ENCODE peak calls at places on chromosomes 3 and 15, in ten cellular contexts. One of them, this sample, is unnamed.

GRCh38 chr15:90143176-90143655 is 40.9 kb upstream of the IDH2 start:
- DNase-seq in mesothelial cell of epicardium: peak; percentile 77
- DNase-seq in T follicular helper cell: peak; percentile 42
- DNase-seq in GDM1: peak; percentile 42
- DNase-seq in BJ: no peak
- DNase-seq in left ventricle myocardium inferior: peak; percentile 50
- DNase-seq in NCI-H1092: peak; percentile 27
- DNase-seq in SK-N-MC: no peak
- DNase-seq in hypothalamus: peak; percentile 27
- DNase-seq in stimulated activated CD4-positive, alpha-beta T cell treated with anti-CD3 and anti-CD28 coated beads, Interleukin-12 subunit alpha, Interleukin-12 subunit beta, amount 100 ng/mL, for 48 hours: peak; percentile 68
- DNase-seq in this sample: peak; percentile 76

GRCh38 chr15:101114610-101115009 is 137.2 kb downstream of the CHSY1 start:
- DNase-seq in SK-N-MC: no peak
- DNase-seq in left ventricle myocardium inferior: no peak
- DNase-seq in mesothelial cell of epicardium: no peak
- DNase-seq in GDM1: no peak
- DNase-seq in hypothalamus: no peak
- DNase-seq in T follicular helper cell: no peak
- DNase-seq in NCI-H1092: no peak
- DNase-seq in BJ: no peak
- DNase-seq in stimulated activated CD4-positive, alpha-beta T cell treated with anti-CD3 and anti-CD28 coated beads, Interleukin-12 subunit alpha, Interleukin-12 subunit beta, amount 100 ng/mL, for 48 hours: no peak
- DNase-seq in this sample: no peak

GRCh38 chr3:58021072-58021959 is 13.1 kb downstream of the FLNB start:
- DNase-seq in T follicular helper cell: no peak
- DNase-seq in BJ: no peak
- DNase-seq in SK-N-MC: no peak
- DNase-seq in left ventricle myocardium inferior: no peak
- DNase-seq in mesothelial cell of epicardium: no peak
- DNase-seq in hypothalamus: no peak
- DNase-seq in NCI-H1092: no peak
- DNase-seq in GDM1: no peak
- DNase-seq in stimulated activated CD4-positive, alpha-beta T cell treated with anti-CD3 and anti-CD28 coated beads, Interleukin-12 subunit alpha, Interleukin-12 subunit beta, amount 100 ng/mL, for 48 hours: no peak
- DNase-seq in this sample: no peak

GRCh38 chr3:105613120-105613519 is 246.4 kb downstream of the ALCAM start:
- DNase-seq in left ventricle myocardium inferior: no peak
- DNase-seq in T follicular helper cell: no peak
- DNase-seq in GDM1: no peak
- DNase-seq in NCI-H1092: no peak
- DNase-seq in BJ: no peak
- DNase-seq in hypothalamus: no peak
- DNase-seq in mesothelial cell of epicardium: no peak
- DNase-seq in stimulated activated CD4-positive, alpha-beta T cell treated with anti-CD3 and anti-CD28 coated beads, Interleukin-12 subunit alpha, Interleukin-12 subunit beta, amount 100 ng/mL, for 48 hours: no peak
- DNase-seq in SK-N-MC: no peak
- DNase-seq in this sample: no peak

GRCh38 chr3:29384640-29385039 is 103.8 kb downstream of the RBMS3 start:
- DNase-seq in left ventricle myocardium inferior: peak; percentile 22
- DNase-seq in T follicular helper cell: no peak
- DNase-seq in stimulated activated CD4-positive, alpha-beta T cell treated with anti-CD3 and anti-CD28 coated beads, Interleukin-12 subunit alpha, Interleukin-12 subunit beta, amount 100 ng/mL, for 48 hours: no peak
- DNase-seq in NCI-H1092: no peak
- DNase-seq in mesothelial cell of epicardium: no peak
- DNase-seq in BJ: peak; percentile 84
- DNase-seq in hypothalamus: no peak
- DNase-seq in GDM1: no peak
- DNase-seq in SK-N-MC: no peak
- DNase-seq in this sample: no peak

GRCh38 chr3:10182950-10183349 is 18.2 kb downstream of the IRAK2 start:
- DNase-seq in GDM1: no peak
- DNase-seq in mesothelial cell of epicardium: no peak
- DNase-seq in SK-N-MC: no peak
- DNase-seq in stimulated activated CD4-positive, alpha-beta T cell treated with anti-CD3 and anti-CD28 coated beads, Interleukin-12 subunit alpha, Interleukin-12 subunit beta, amount 100 ng/mL, for 48 hours: no peak
- DNase-seq in T follicular helper cell: no peak
- DNase-seq in NCI-H1092: no peak
- DNase-seq in BJ: no peak
- DNase-seq in left ventricle myocardium inferior: no peak
- DNase-seq in hypothalamus: no peak
- DNase-seq in this sample: no peak

GRCh38 chr3:72001758-72002157 is 216.8 kb upstream of the PROK2 start:
- DNase-seq in hypothalamus: no peak
- DNase-seq in GDM1: no peak
- DNase-seq in T follicular helper cell: no peak
- DNase-seq in stimulated activated CD4-positive, alpha-beta T cell treated with anti-CD3 and anti-CD28 coated beads, Interleukin-12 subunit alpha, Interleukin-12 subunit beta, amount 100 ng/mL, for 48 hours: no peak
- DNase-seq in BJ: no peak
- DNase-seq in NCI-H1092: no peak
- DNase-seq in mesothelial cell of epicardium: no peak
- DNase-seq in SK-N-MC: no peak
- DNase-seq in left ventricle myocardium inferior: no peak
- DNase-seq in this sample: no peak

GRCh38 chr3:162719684-162720341 is 1223.2 kb downstream of the OTOL1 start:
- DNase-seq in mesothelial cell of epicardium: no peak
- DNase-seq in hypothalamus: no peak
- DNase-seq in T follicular helper cell: no peak
- DNase-seq in stimulated activated CD4-positive, alpha-beta T cell treated with anti-CD3 and anti-CD28 coated beads, Interleukin-12 subunit alpha, Interleukin-12 subunit beta, amount 100 ng/mL, for 48 hours: no peak
- DNase-seq in SK-N-MC: no peak
- DNase-seq in left ventricle myocardium inferior: no peak
- DNase-seq in BJ: peak; percentile 60
- DNase-seq in NCI-H1092: no peak
- DNase-seq in GDM1: no peak
- DNase-seq in this sample: no peak

GRCh38 chr15:43186003-43186353 is 775 bp downstream of the CCNDBP1 start:
- DNase-seq in hypothalamus: no peak
- DNase-seq in GDM1: no peak
- DNase-seq in NCI-H1092: no peak
- DNase-seq in left ventricle myocardium inferior: no peak
- DNase-seq in T follicular helper cell: no peak
- DNase-seq in mesothelial cell of epicardium: no peak
- DNase-seq in stimulated activated CD4-positive, alpha-beta T cell treated with anti-CD3 and anti-CD28 coated beads, Interleukin-12 subunit alpha, Interleukin-12 subunit beta, amount 100 ng/mL, for 48 hours: no peak
- DNase-seq in BJ: no peak
- DNase-seq in SK-N-MC: no peak
- DNase-seq in this sample: no peak

GRCh38 chr3:114319453-114319852 is 25.6 kb downstream of the TIGIT start:
- DNase-seq in left ventricle myocardium inferior: no peak
- DNase-seq in hypothalamus: no peak
- DNase-seq in mesothelial cell of epicardium: no peak
- DNase-seq in BJ: peak; percentile 3
- DNase-seq in NCI-H1092: no peak
- DNase-seq in stimulated activated CD4-positive, alpha-beta T cell treated with anti-CD3 and anti-CD28 coated beads, Interleukin-12 subunit alpha, Interleukin-12 subunit beta, amount 100 ng/mL, for 48 hours: no peak
- DNase-seq in GDM1: no peak
- DNase-seq in T follicular helper cell: no peak
- DNase-seq in SK-N-MC: no peak
- DNase-seq in this sample: no peak

GRCh38 chr3:70871909-70872656 is 559.6 kb upstream of the MDFIC2 start:
- DNase-seq in mesothelial cell of epicardium: no peak
- DNase-seq in left ventricle myocardium inferior: no peak
- DNase-seq in T follicular helper cell: no peak
- DNase-seq in hypothalamus: no peak
- DNase-seq in SK-N-MC: no peak
- DNase-seq in BJ: peak; percentile 67
- DNase-seq in NCI-H1092: no peak
- DNase-seq in stimulated activated CD4-positive, alpha-beta T cell treated with anti-CD3 and anti-CD28 coated beads, Interleukin-12 subunit alpha, Interleukin-12 subunit beta, amount 100 ng/mL, for 48 hours: no peak
- DNase-seq in GDM1: no peak
- DNase-seq in this sample: no peak

GRCh38 chr15:84634228-84634837 is 19.8 kb downstream of the WDR73 start:
- DNase-seq in BJ: no peak
- DNase-seq in left ventricle myocardium inferior: no peak
- DNase-seq in stimulated activated CD4-positive, alpha-beta T cell treated with anti-CD3 and anti-CD28 coated beads, Interleukin-12 subunit alpha, Interleukin-12 subunit beta, amount 100 ng/mL, for 48 hours: no peak
- DNase-seq in mesothelial cell of epicardium: no peak
- DNase-seq in T follicular helper cell: no peak
- DNase-seq in SK-N-MC: no peak
- DNase-seq in hypothalamus: no peak
- DNase-seq in NCI-H1092: no peak
- DNase-seq in GDM1: no peak
- DNase-seq in this sample: no peak

GRCh38 chr3:17088602-17089313 is 204.0 kb downstream of the PLCL2 start:
- DNase-seq in left ventricle myocardium inferior: no peak
- DNase-seq in T follicular helper cell: no peak
- DNase-seq in NCI-H1092: no peak
- DNase-seq in SK-N-MC: no peak
- DNase-seq in stimulated activated CD4-positive, alpha-beta T cell treated with anti-CD3 and anti-CD28 coated beads, Interleukin-12 subunit alpha, Interleukin-12 subunit beta, amount 100 ng/mL, for 48 hours: no peak
- DNase-seq in mesothelial cell of epicardium: no peak
- DNase-seq in hypothalamus: no peak
- DNase-seq in BJ: no peak
- DNase-seq in GDM1: no peak
- DNase-seq in this sample: peak; percentile 39

GRCh38 chr3:36941658-36942057 is 3.2 kb downstream of the TRANK1 start:
- DNase-seq in left ventricle myocardium inferior: no peak
- DNase-seq in stimulated activated CD4-positive, alpha-beta T cell treated with anti-CD3 and anti-CD28 coated beads, Interleukin-12 subunit alpha, Interleukin-12 subunit beta, amount 100 ng/mL, for 48 hours: no peak
- DNase-seq in hypothalamus: no peak
- DNase-seq in NCI-H1092: no peak
- DNase-seq in mesothelial cell of epicardium: no peak
- DNase-seq in T follicular helper cell: no peak
- DNase-seq in GDM1: no peak
- DNase-seq in BJ: no peak
- DNase-seq in SK-N-MC: no peak
- DNase-seq in this sample: no peak

GRCh38 chr3:136237961-136238649 is 12.0 kb upstream of the PCCB start:
- DNase-seq in stimulated activated CD4-positive, alpha-beta T cell treated with anti-CD3 and anti-CD28 coated beads, Interleukin-12 subunit alpha, Interleukin-12 subunit beta, amount 100 ng/mL, for 48 hours: no peak
- DNase-seq in mesothelial cell of epicardium: no peak
- DNase-seq in BJ: no peak
- DNase-seq in NCI-H1092: no peak
- DNase-seq in T follicular helper cell: no peak
- DNase-seq in SK-N-MC: no peak
- DNase-seq in hypothalamus: no peak
- DNase-seq in GDM1: no peak
- DNase-seq in left ventricle myocardium inferior: no peak
- DNase-seq in this sample: no peak

GRCh38 chr15:91751611-91752010 is 101.9 kb upstream of the SLCO3A1 start:
- DNase-seq in GDM1: no peak
- DNase-seq in SK-N-MC: no peak
- DNase-seq in hypothalamus: no peak
- DNase-seq in T follicular helper cell: no peak
- DNase-seq in stimulated activated CD4-positive, alpha-beta T cell treated with anti-CD3 and anti-CD28 coated beads, Interleukin-12 subunit alpha, Interleukin-12 subunit beta, amount 100 ng/mL, for 48 hours: no peak
- DNase-seq in mesothelial cell of epicardium: no peak
- DNase-seq in left ventricle myocardium inferior: no peak
- DNase-seq in BJ: no peak
- DNase-seq in NCI-H1092: no peak
- DNase-seq in this sample: no peak

GRCh38 chr15:76201536-76202255 is 109.6 kb downstream of the ETFA start:
- DNase-seq in T follicular helper cell: no peak
- DNase-seq in mesothelial cell of epicardium: no peak
- DNase-seq in SK-N-MC: no peak
- DNase-seq in GDM1: no peak
- DNase-seq in left ventricle myocardium inferior: no peak
- DNase-seq in hypothalamus: no peak
- DNase-seq in BJ: no peak
- DNase-seq in stimulated activated CD4-positive, alpha-beta T cell treated with anti-CD3 and anti-CD28 coated beads, Interleukin-12 subunit alpha, Interleukin-12 subunit beta, amount 100 ng/mL, for 48 hours: no peak
- DNase-seq in NCI-H1092: no peak
- DNase-seq in this sample: no peak

GRCh38 chr15:47675735-47676134 is 41.6 kb upstream of the SEMA6D start:
- DNase-seq in stimulated activated CD4-positive, alpha-beta T cell treated with anti-CD3 and anti-CD28 coated beads, Interleukin-12 subunit alpha, Interleukin-12 subunit beta, amount 100 ng/mL, for 48 hours: no peak
- DNase-seq in GDM1: no peak
- DNase-seq in T follicular helper cell: no peak
- DNase-seq in hypothalamus: no peak
- DNase-seq in SK-N-MC: no peak
- DNase-seq in mesothelial cell of epicardium: no peak
- DNase-seq in left ventricle myocardium inferior: no peak
- DNase-seq in NCI-H1092: no peak
- DNase-seq in BJ: no peak
- DNase-seq in this sample: no peak

GRCh38 chr3:140794507-140794906 is 116.6 kb downstream of the TRIM42 start:
- DNase-seq in BJ: no peak
- DNase-seq in mesothelial cell of epicardium: no peak
- DNase-seq in left ventricle myocardium inferior: no peak
- DNase-seq in SK-N-MC: no peak
- DNase-seq in NCI-H1092: no peak
- DNase-seq in GDM1: no peak
- DNase-seq in T follicular helper cell: no peak
- DNase-seq in hypothalamus: no peak
- DNase-seq in stimulated activated CD4-positive, alpha-beta T cell treated with anti-CD3 and anti-CD28 coated beads, Interleukin-12 subunit alpha, Interleukin-12 subunit beta, amount 100 ng/mL, for 48 hours: no peak
- DNase-seq in this sample: no peak

This sample was measured in stimulated activated naive CD8-positive, alpha-beta T cell treated with anti-CD3 and anti-CD28 coated beads, Interleukin-15, Interleukin-2, amounts not matched to agents 100 U/mL and 50 U/mL, for 24 hours.